ENCODE peak calls at places on chromosome 18, in ten cellular contexts. One of them, this sample, is unnamed.

GRCh38 chr18:42296723-42297122 is 341.7 kb downstream of the PIK3C3 start:
- DNase-seq in cardiac fibroblast: peak
- DNase-seq in AG04449: no peak
- DNase-seq in mucosa of descending colon: no peak
- DNase-seq in fibroblast of mammary gland: peak
- DNase-seq in Calu3: no peak
- DNase-seq in HFFc6: peak
- DNase-seq in MCF 10A: peak
- DNase-seq in PC-9: no peak
- DNase-seq in B cell: no peak
- DNase-seq in this sample: no peak

GRCh38 chr18:9094307-9095226 is 7.9 kb upstream of the NDUFV2 start:
- DNase-seq in PC-9: peak
- DNase-seq in fibroblast of mammary gland: peak
- DNase-seq in Calu3: peak
- DNase-seq in cardiac fibroblast: peak
- DNase-seq in AG04449: peak
- DNase-seq in B cell: no peak
- DNase-seq in MCF 10A: no peak
- DNase-seq in mucosa of descending colon: no peak
- DNase-seq in HFFc6: peak
- DNase-seq in this sample: peak

GRCh38 chr18:49020621-49021021 is 69.9 kb upstream of the SMAD7 start:
- DNase-seq in mucosa of descending colon: no peak
- DNase-seq in Calu3: no peak
- DNase-seq in fibroblast of mammary gland: no peak
- DNase-seq in B cell: no peak
- DNase-seq in AG04449: no peak
- DNase-seq in MCF 10A: no peak
- DNase-seq in PC-9: no peak
- DNase-seq in cardiac fibroblast: no peak
- DNase-seq in HFFc6: peak
- DNase-seq in this sample: no peak

GRCh38 chr18:21851327-21851961 is 110.9 kb downstream of the MIB1 start:
- DNase-seq in PC-9: no peak
- DNase-seq in MCF 10A: peak
- DNase-seq in HFFc6: peak
- DNase-seq in B cell: no peak
- DNase-seq in Calu3: no peak
- DNase-seq in AG04449: no peak
- DNase-seq in fibroblast of mammary gland: peak
- DNase-seq in mucosa of descending colon: no peak
- DNase-seq in cardiac fibroblast: peak
- DNase-seq in this sample: peak

GRCh38 chr18:53457068-53457467 is 767.4 kb downstream of the MBD2 start:
- DNase-seq in B cell: no peak
- DNase-seq in mucosa of descending colon: no peak
- DNase-seq in cardiac fibroblast: peak
- DNase-seq in Calu3: no peak
- DNase-seq in AG04449: peak
- DNase-seq in MCF 10A: no peak
- DNase-seq in HFFc6: no peak
- DNase-seq in PC-9: no peak
- DNase-seq in fibroblast of mammary gland: peak
- DNase-seq in this sample: peak

GRCh38 chr18:44458777-44459176 is 221.9 kb upstream of the SETBP1 start:
- DNase-seq in MCF 10A: peak
- DNase-seq in mucosa of descending colon: no peak
- DNase-seq in PC-9: no peak
- DNase-seq in Calu3: no peak
- DNase-seq in fibroblast of mammary gland: peak
- DNase-seq in cardiac fibroblast: peak
- DNase-seq in B cell: no peak
- DNase-seq in HFFc6: peak
- DNase-seq in AG04449: peak
- DNase-seq in this sample: peak

GRCh38 chr18:34795070-34795740 is 85.1 kb downstream of the DTNA start:
- DNase-seq in AG04449: no peak
- DNase-seq in PC-9: no peak
- DNase-seq in HFFc6: no peak
- DNase-seq in mucosa of descending colon: no peak
- DNase-seq in fibroblast of mammary gland: no peak
- DNase-seq in Calu3: no peak
- DNase-seq in MCF 10A: no peak
- DNase-seq in cardiac fibroblast: no peak
- DNase-seq in B cell: no peak
- DNase-seq in this sample: no peak

GRCh38 chr18:33210575-33211189 is 229.8 kb downstream of the CCDC178 start:
- DNase-seq in HFFc6: peak
- DNase-seq in B cell: no peak
- DNase-seq in cardiac fibroblast: peak
- DNase-seq in Calu3: peak
- DNase-seq in PC-9: no peak
- DNase-seq in MCF 10A: peak
- DNase-seq in mucosa of descending colon: no peak
- DNase-seq in fibroblast of mammary gland: peak
- DNase-seq in AG04449: no peak
- DNase-seq in this sample: peak

GRCh38 chr18:33802955-33803354 is 224.9 kb downstream of the ASXL3 start:
- DNase-seq in PC-9: no peak
- DNase-seq in mucosa of descending colon: peak
- DNase-seq in B cell: no peak
- DNase-seq in Calu3: peak
- DNase-seq in MCF 10A: no peak
- DNase-seq in HFFc6: no peak
- DNase-seq in cardiac fibroblast: no peak
- DNase-seq in AG04449: no peak
- DNase-seq in fibroblast of mammary gland: no peak
- DNase-seq in this sample: no peak

GRCh38 chr18:47679864-47680263 is 250.6 kb downstream of the SMAD2 start:
- DNase-seq in HFFc6: no peak
- DNase-seq in mucosa of descending colon: no peak
- DNase-seq in cardiac fibroblast: no peak
- DNase-seq in MCF 10A: no peak
- DNase-seq in AG04449: no peak
- DNase-seq in B cell: no peak
- DNase-seq in Calu3: no peak
- DNase-seq in fibroblast of mammary gland: no peak
- DNase-seq in PC-9: no peak
- DNase-seq in this sample: no peak

GRCh38 chr18:35999925-36000324 is 27.4 kb downstream of the RMP24 start:
- DNase-seq in B cell: no peak
- DNase-seq in PC-9: no peak
- DNase-seq in HFFc6: no peak
- DNase-seq in mucosa of descending colon: no peak
- DNase-seq in fibroblast of mammary gland: peak
- DNase-seq in AG04449: no peak
- DNase-seq in cardiac fibroblast: no peak
- DNase-seq in Calu3: no peak
- DNase-seq in MCF 10A: no peak
- DNase-seq in this sample: peak

GRCh38 chr18:35993013-35993412 is 20.5 kb downstream of the RMP24 start:
- DNase-seq in PC-9: no peak
- DNase-seq in MCF 10A: no peak
- DNase-seq in HFFc6: no peak
- DNase-seq in mucosa of descending colon: no peak
- DNase-seq in AG04449: no peak
- DNase-seq in cardiac fibroblast: no peak
- DNase-seq in Calu3: no peak
- DNase-seq in B cell: no peak
- DNase-seq in fibroblast of mammary gland: no peak
- DNase-seq in this sample: no peak

GRCh38 chr18:35998967-35999366 is 26.5 kb downstream of the RMP24 start:
- DNase-seq in PC-9: no peak
- DNase-seq in AG04449: no peak
- DNase-seq in HFFc6: no peak
- DNase-seq in MCF 10A: peak
- DNase-seq in B cell: no peak
- DNase-seq in Calu3: no peak
- DNase-seq in cardiac fibroblast: peak
- DNase-seq in mucosa of descending colon: no peak
- DNase-seq in fibroblast of mammary gland: peak
- DNase-seq in this sample: no peak
- TF ChIP-seq CTCF in PC-9: peak
- TF ChIP-seq CTCF in AG04449: no peak
- TF ChIP-seq CTCF in HFFc6: peak
- TF ChIP-seq CTCF in MCF 10A: peak
- TF ChIP-seq CTCF in B cell: peak
- TF ChIP-seq CTCF in Calu3: peak
- TF ChIP-seq CTCF in cardiac fibroblast: peak
- TF ChIP-seq CTCF in mucosa of descending colon: no peak
- TF ChIP-seq CTCF in fibroblast of mammary gland: peak
- TF ChIP-seq CTCF in this sample: peak

GRCh38 chr18:77422974-77423373 is 173.3 kb downstream of the GALR1 start:
- DNase-seq in fibroblast of mammary gland: peak
- DNase-seq in B cell: no peak
- DNase-seq in cardiac fibroblast: no peak
- DNase-seq in PC-9: no peak
- DNase-seq in AG04449: no peak
- DNase-seq in HFFc6: no peak
- DNase-seq in MCF 10A: peak
- DNase-seq in Calu3: no peak
- DNase-seq in mucosa of descending colon: no peak
- DNase-seq in this sample: no peak
- TF ChIP-seq CTCF in fibroblast of mammary gland: peak
- TF ChIP-seq CTCF in B cell: no peak
- TF ChIP-seq CTCF in cardiac fibroblast: no peak
- TF ChIP-seq CTCF in PC-9: peak
- TF ChIP-seq CTCF in AG04449: no peak
- TF ChIP-seq CTCF in HFFc6: no peak
- TF ChIP-seq CTCF in MCF 10A: peak
- TF ChIP-seq CTCF in Calu3: peak
- TF ChIP-seq CTCF in mucosa of descending colon: no peak
- TF ChIP-seq CTCF in this sample: no peak

GRCh38 chr18:63317556-63317946 is 2.0 kb downstream of the BCL2 start:
- DNase-seq in B cell: no peak
- DNase-seq in mucosa of descending colon: no peak
- DNase-seq in fibroblast of mammary gland: no peak
- DNase-seq in PC-9: no peak
- DNase-seq in Calu3: no peak
- DNase-seq in HFFc6: no peak
- DNase-seq in cardiac fibroblast: no peak
- DNase-seq in MCF 10A: no peak
- DNase-seq in AG04449: no peak
- DNase-seq in this sample: no peak

GRCh38 chr18:63318882-63319382 is 637 bp downstream of the BCL2 start:
- DNase-seq in fibroblast of mammary gland: no peak
- DNase-seq in Calu3: no peak
- DNase-seq in cardiac fibroblast: no peak
- DNase-seq in MCF 10A: no peak
- DNase-seq in B cell: no peak
- DNase-seq in PC-9: no peak
- DNase-seq in AG04449: no peak
- DNase-seq in HFFc6: no peak
- DNase-seq in mucosa of descending colon: no peak
- DNase-seq in this sample: no peak

GRCh38 chr18:63319383-63320040 is at the start of gene BCL2:
- DNase-seq in PC-9: no peak
- DNase-seq in Calu3: no peak
- DNase-seq in fibroblast of mammary gland: peak
- DNase-seq in cardiac fibroblast: peak
- DNase-seq in AG04449: no peak
- DNase-seq in mucosa of descending colon: no peak
- DNase-seq in MCF 10A: peak
- DNase-seq in B cell: peak
- DNase-seq in HFFc6: no peak
- DNase-seq in this sample: peak

GRCh38 chr18:63316612-63317555 is 2.7 kb downstream of the BCL2 start:
- DNase-seq in B cell: no peak
- DNase-seq in fibroblast of mammary gland: no peak
- DNase-seq in AG04449: no peak
- DNase-seq in PC-9: no peak
- DNase-seq in HFFc6: no peak
- DNase-seq in cardiac fibroblast: no peak
- DNase-seq in Calu3: no peak
- DNase-seq in mucosa of descending colon: no peak
- DNase-seq in MCF 10A: no peak
- DNase-seq in this sample: no peak

DNA sequence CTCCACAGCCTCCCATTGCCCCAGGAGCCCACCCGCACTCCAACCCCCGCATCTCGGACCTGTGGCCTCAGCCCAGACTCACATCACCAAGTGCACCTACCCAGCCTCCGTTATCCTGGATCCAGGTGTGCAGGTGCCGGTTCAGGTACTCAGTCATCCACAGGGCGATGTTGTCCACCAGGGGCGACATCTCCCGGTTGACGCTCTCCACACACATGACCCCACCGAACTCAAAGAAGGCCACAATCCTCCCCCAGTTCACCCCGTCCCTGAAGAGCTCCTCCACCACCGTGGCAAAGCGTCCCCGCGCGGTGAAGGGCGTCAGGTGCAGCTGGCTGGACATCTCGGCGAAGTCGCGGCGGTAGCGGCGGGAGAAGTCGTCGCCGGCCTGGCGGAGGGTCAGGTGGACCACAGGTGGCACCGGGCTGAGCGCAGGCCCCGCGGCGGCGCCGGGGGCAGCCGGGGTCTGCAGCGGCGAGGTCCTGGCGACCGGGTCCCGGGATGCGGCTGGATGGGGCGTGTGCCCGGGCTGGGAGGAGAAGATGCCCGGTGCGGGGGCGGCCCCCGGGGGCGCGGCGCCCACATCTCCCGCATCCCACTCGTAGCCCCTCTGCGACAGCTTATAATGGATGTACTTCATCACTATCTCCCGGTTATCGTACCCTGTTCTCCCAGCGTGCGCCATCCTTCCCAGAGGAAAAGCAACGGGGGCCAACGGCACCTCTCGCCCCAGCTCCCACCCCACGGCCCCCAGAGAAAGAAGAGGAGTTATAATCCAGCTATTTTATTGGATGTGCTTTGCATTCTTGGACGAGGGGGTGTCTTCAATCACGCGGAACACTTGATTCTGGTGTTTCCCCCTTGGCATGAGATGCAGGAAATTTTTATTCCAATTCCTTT is 1.3 kb downstream of the BCL2 start:
- DNase-seq in cardiac fibroblast: no peak
- DNase-seq in HFFc6: no peak
- DNase-seq in fibroblast of mammary gland: no peak
- DNase-seq in AG04449: no peak
- DNase-seq in PC-9: no peak
- DNase-seq in Calu3: peak
- DNase-seq in B cell: peak
- DNase-seq in mucosa of descending colon: peak
- DNase-seq in MCF 10A: no peak
- DNase-seq in this sample: no peak
- TF ChIP-seq CTCF in cardiac fibroblast: peak
- TF ChIP-seq CTCF in HFFc6: peak
- TF ChIP-seq CTCF in fibroblast of mammary gland: peak
- TF ChIP-seq CTCF in AG04449: peak
- TF ChIP-seq CTCF in PC-9: no peak
- TF ChIP-seq CTCF in Calu3: peak
- TF ChIP-seq CTCF in B cell: peak
- TF ChIP-seq CTCF in mucosa of descending colon: peak
- TF ChIP-seq CTCF in MCF 10A: no peak
- TF ChIP-seq CTCF in this sample: peak

DNA sequence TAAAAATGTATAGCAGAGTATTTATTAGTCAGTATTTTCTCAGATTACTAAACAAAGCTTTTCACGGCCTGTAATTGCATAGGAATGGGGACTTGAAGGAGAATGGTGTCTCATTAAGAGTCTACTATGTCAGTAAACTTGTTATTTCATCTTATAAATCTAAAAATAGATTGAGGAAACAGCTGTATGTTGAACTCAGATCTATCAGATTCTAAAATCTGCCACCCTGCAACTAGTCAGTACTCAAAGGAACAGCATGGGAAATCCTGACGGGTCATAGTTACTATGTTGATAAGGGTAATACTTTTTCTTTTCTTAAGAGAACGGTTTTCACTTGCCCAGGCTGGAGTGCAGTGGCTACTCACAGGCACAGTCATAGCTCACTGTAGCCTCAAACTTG is 70.2 kb upstream of the EMILIN2 start:
- DNase-seq in mucosa of descending colon: no peak
- DNase-seq in MCF 10A: no peak
- DNase-seq in Calu3: no peak
- DNase-seq in AG04449: no peak
- DNase-seq in PC-9: no peak
- DNase-seq in fibroblast of mammary gland: no peak
- DNase-seq in cardiac fibroblast: no peak
- DNase-seq in HFFc6: no peak
- DNase-seq in B cell: no peak
- DNase-seq in this sample: no peak
- TF ChIP-seq CTCF in mucosa of descending colon: no peak
- TF ChIP-seq CTCF in MCF 10A: no peak
- TF ChIP-seq CTCF in Calu3: no peak
- TF ChIP-seq CTCF in AG04449: no peak
- TF ChIP-seq CTCF in PC-9: no peak
- TF ChIP-seq CTCF in fibroblast of mammary gland: no peak
- TF ChIP-seq CTCF in cardiac fibroblast: no peak
- TF ChIP-seq CTCF in HFFc6: no peak
- TF ChIP-seq CTCF in B cell: no peak
- TF ChIP-seq CTCF in this sample: no peak